ENCODE peak calls at places on chromosomes 3 and 15, in ten cellular contexts. E, H, P, G, C, N, B, J, R and D are unnamed samples.

GRCh38 chr15:94580186-94580585 is 348.8 kb downstream of the MCTP2 start:
- DNase-seq in H (no peak), P (no peak), R (no peak), J (no peak), C (no peak), G (peak; percentile 27), N (no peak), E (no peak), B (no peak), D (no peak)

GRCh38 chr3:190044142-190044541 is 76.6 kb downstream of the P3H2 start:
- DNase-seq in G (no peak), B (no peak), N (no peak), R (no peak), H (no peak), P (no peak), C (no peak), J (no peak), E (no peak), D (no peak)

GRCh38 chr15:92393287-92393993 is at the start of gene ST8SIA2:
- DNase-seq in R (peak; percentile 31), N (no peak), P (no peak), J (no peak), G (peak; percentile 90), E (no peak), C (peak; percentile 39), B (peak; percentile 87), H (no peak), D (peak; percentile 60)

GRCh38 chr3:30372837-30373236 is 233.6 kb upstream of the TGFBR2 start:
- DNase-seq in C (no peak), G (no peak), H (no peak), J (no peak), B (no peak), R (no peak), N (no peak), P (no peak), E (no peak), D (no peak)

GRCh38 chr3:59660852-59661624 is 611.2 kb upstream of the CFAP20DC start:
- DNase-seq in G (no peak), J (no peak), N (no peak), H (no peak), R (no peak), B (no peak), E (no peak), C (no peak), P (no peak), D (no peak)

GRCh38 chr15:67501836-67502461 is 19.0 kb upstream of the C15orf61 start:
- DNase-seq in R (no peak), E (no peak), H (no peak), P (no peak), N (no peak), C (peak; percentile 16), B (peak; percentile 23), G (no peak), J (no peak), D (no peak)

GRCh38 chr15:92018535-92019239 is 165.2 kb downstream of the SLCO3A1 start:
- DNase-seq in B (no peak), R (no peak), J (no peak), P (no peak), G (no peak), E (no peak), N (no peak), H (no peak), C (no peak), D (no peak)

GRCh38 chr3:61559108-61559731 is 2.2 kb upstream of the PTPRG start:
- DNase-seq in B (no peak), N (no peak), H (no peak), C (no peak), J (no peak), E (no peak), G (no peak), P (no peak), R (no peak), D (no peak)

GRCh38 chr3:123064506-123064905 is 2.3 kb upstream of the PDIA5 start:
- DNase-seq in P (no peak), R (no peak), J (no peak), C (no peak), N (no peak), G (no peak), H (no peak), E (no peak), B (no peak), D (no peak)

DNA sequence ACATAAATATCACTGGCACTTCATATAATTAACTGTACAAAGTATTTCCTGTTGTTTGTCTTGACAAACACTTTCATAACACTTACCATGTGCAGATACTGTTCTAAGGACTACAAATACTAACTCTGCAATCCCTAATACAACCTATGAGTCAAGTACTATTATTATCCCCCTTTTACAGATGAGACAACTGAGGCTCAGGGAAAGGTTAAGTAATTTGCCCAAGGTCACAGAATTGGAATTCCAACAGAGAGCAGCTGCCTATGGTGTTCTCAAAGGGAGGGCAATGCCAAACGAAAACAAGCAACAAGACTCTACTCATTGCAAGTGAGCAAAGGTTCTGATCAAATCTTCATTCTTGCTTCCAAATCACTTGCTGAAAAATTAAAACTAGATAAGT is 85.9 kb downstream of the MAGI1 start:
- DNase-seq in R (no peak), B (no peak), E (no peak), P (no peak), J (no peak), H (no peak), C (no peak), G (no peak), N (no peak), D (no peak)
- H3K4me1 ChIP-seq in R (peaks cover 34% of the 10 kb centered on the region), B (peaks cover 54% of the 10 kb centered on the region), E (peaks cover 49% of the 10 kb centered on the region), P (peaks cover 55% of the 10 kb centered on the region), J (peaks cover 48% of the 10 kb centered on the region), H (peaks cover 13% of the 10 kb centered on the region), C (peaks cover 64% of the 10 kb centered on the region), G (peaks cover 6% of the 10 kb centered on the region), N (peaks cover 39% of the 10 kb centered on the region), D (peaks cover 65% of the 10 kb centered on the region)

GRCh38 chr3:43319364-43319763 is 33.0 kb downstream of the SNRK start:
- DNase-seq in R (peak; percentile 72), G (no peak), C (no peak), H (no peak), N (no peak), B (no peak), P (no peak), J (no peak), E (no peak), D (no peak)
- H3K4me1 ChIP-seq in R (peaks cover 52% of the 10 kb centered on the region), G (no peaks in the 10 kb centered on the region), C (no peaks in the 10 kb centered on the region), H (peaks cover 17% of the 10 kb centered on the region), N (no peaks in the 10 kb centered on the region), B (peaks cover 18% of the 10 kb centered on the region), P (peaks cover 28% of the 10 kb centered on the region), J (peaks cover 39% of the 10 kb centered on the region), E (peaks cover 88% of the 10 kb centered on the region), D (no peaks in the 10 kb centered on the region)

GRCh38 chr3:171835116-171835515 is 8.0 kb upstream of the TMEM212 start:
- DNase-seq in R (no peak), G (no peak), J (no peak), N (no peak), E (no peak), H (no peak), B (no peak), C (no peak), P (no peak), D (no peak)

GRCh38 chr3:171833006-171833405 is 10.1 kb upstream of the TMEM212 start:
- DNase-seq in E (no peak), N (no peak), C (no peak), R (no peak), G (no peak), B (no peak), P (no peak), J (no peak), H (no peak), D (no peak)

GRCh38 chr3:171835613-171836012 is 7.5 kb upstream of the TMEM212 start:
- DNase-seq in G (no peak), E (no peak), B (no peak), J (no peak), N (no peak), P (no peak), R (no peak), C (no peak), H (no peak), D (no peak)

GRCh38 chr3:171833775-171834460 is 9.2 kb upstream of the TMEM212 start:
- DNase-seq in G (no peak), H (no peak), P (no peak), E (no peak), B (peak; percentile 42), J (no peak), C (peak; percentile 37), R (no peak), N (no peak), D (peak; percentile 71)

GRCh38 chr3:171834461-171834801 is 8.7 kb upstream of the TMEM212 start:
- DNase-seq in R (no peak), B (no peak), N (no peak), E (no peak), P (no peak), C (no peak), J (no peak), G (no peak), H (no peak), D (no peak)
- H3K4me1 ChIP-seq in R (peaks cover 20% of the 10 kb centered on the region), B (peaks cover 3% of the 10 kb centered on the region), N (peaks cover 9% of the 10 kb centered on the region), E (peaks cover 52% of the 10 kb centered on the region), P (peaks cover 43% of the 10 kb centered on the region), C (peaks cover 9% of the 10 kb centered on the region), J (no peaks in the 10 kb centered on the region), G (peaks cover 5% of the 10 kb centered on the region), H (peaks cover 16% of the 10 kb centered on the region), D (peaks cover 47% of the 10 kb centered on the region)

GRCh38 chr3:12964713-12965612 is 108.3 kb downstream of the IQSEC1 start:
- DNase-seq in J (peak; percentile 54), G (no peak), N (no peak), C (no peak), H (no peak), B (peak; percentile 33), E (no peak), P (no peak), R (no peak), D (no peak)

GRCh38 chr3:12963869-12964712 is 109.1 kb downstream of the IQSEC1 start:
- DNase-seq in R (peak; percentile 46), P (no peak), B (no peak), J (peak; percentile 77), G (no peak), H (peak; percentile 49), C (no peak), N (no peak), E (no peak), D (no peak)

GRCh38 chr3:12961726-12962036 is 111.5 kb downstream of the IQSEC1 start:
- DNase-seq in H (no peak), R (no peak), N (no peak), C (no peak), G (no peak), B (no peak), P (no peak), E (no peak), J (no peak), D (no peak)

GRCh38 chr3:12962292-12962691 is 110.9 kb downstream of the IQSEC1 start:
- DNase-seq in G (no peak), P (no peak), R (no peak), C (no peak), H (no peak), J (no peak), E (no peak), B (no peak), N (no peak), D (no peak)

DNA sequence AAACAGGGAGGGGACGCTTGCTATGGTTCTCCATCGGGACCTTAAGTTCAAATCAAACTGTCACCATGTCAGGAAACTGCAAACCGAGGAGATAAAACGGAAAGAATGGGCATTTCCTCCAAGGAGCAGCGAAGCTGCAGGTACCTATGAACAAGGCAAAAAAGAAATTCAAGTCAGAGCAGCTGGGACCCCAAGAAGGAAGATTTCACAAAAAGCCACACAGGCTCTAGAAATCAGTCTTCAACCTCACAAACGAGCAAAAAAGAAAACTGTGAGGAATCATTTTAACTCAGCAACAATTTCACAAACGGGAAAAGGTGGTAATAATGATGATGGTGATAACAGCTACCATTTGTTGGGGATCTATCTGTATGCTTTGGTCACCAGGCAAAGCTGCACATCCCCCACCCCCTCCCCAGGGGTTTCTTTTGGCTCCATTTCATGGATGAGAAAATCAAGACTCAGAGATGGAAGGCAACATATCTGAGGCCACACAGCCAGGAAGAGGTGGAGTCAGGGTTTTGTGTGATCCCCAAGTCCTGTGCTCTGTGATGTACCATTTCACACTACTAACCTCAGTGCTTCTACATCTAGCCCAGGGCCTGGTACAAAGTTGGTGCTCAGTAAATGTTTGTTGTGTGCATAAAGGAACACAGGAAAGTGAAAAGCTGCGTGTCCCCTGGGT is 109.9 kb downstream of the IQSEC1 start:
- DNase-seq in P (no peak), B (no peak), R (no peak), G (no peak), E (no peak), N (no peak), H (no peak), J (no peak), C (no peak), D (no peak)
- H3K4me1 ChIP-seq in P (peaks cover 70% of the 10 kb centered on the region), B (peaks cover 32% of the 10 kb centered on the region), R (peaks cover 85% of the 10 kb centered on the region), G (peaks cover 64% of the 10 kb centered on the region), E (peaks cover 97% of the 10 kb centered on the region), N (peaks cover 79% of the 10 kb centered on the region), H (peaks cover 56% of the 10 kb centered on the region), J (peaks cover 50% of the 10 kb centered on the region), C (peaks cover 5% of the 10 kb centered on the region), D (peaks cover 4% of the 10 kb centered on the region)